ENCODE peak calls at places on chromosomes 12 and 14, in four cellular contexts. K is AG04450, B is Panc1, T is fibroblast of mammary gland. A is an unnamed sample.

GRCh38 chr12:49783917-49784676 is 42.7 kb downstream of the TMBIM6 start:
- DNase-seq in K (peak; percentile 80), B (no peak), T (peak; percentile 91), A (no peak)

GRCh38 chr12:76569685-76570604 is 10.4 kb upstream of the OSBPL8 start:
- DNase-seq in K (no peak), B (no peak), T (no peak), A (no peak)

GRCh38 chr12:51371295-51371953 is 19.8 kb downstream of the GALNT6 start:
- DNase-seq in K (peak; percentile 90), B (peak; percentile 89), T (peak; percentile 97), A (no peak)

GRCh38 chr14:104171029-104171697 is 32.8 kb downstream of the KIF26A start:
- DNase-seq in K (no peak), B (no peak), T (no peak), A (no peak)

GRCh38 chr12:30134229-30134628 is 350.5 kb upstream of the TMTC1 start:
- DNase-seq in K (no peak), B (peak; percentile 7), T (no peak), A (no peak)

GRCh38 chr12:69900720-69901131 is 75.7 kb downstream of the MYRFL start:
- DNase-seq in K (no peak), B (no peak), T (peak; percentile 67), A (peak; percentile 49)

GRCh38 chr14:52547526-52547925 is 4.8 kb downstream of the TXNDC16 start:
- DNase-seq in K (no peak), B (no peak), T (no peak), A (no peak)

GRCh38 chr12:133129368-133130037 is 571 bp downstream of the ZNF891 start:
- DNase-seq in K (no peak), B (no peak), T (peak; percentile 42), A (no peak)

GRCh38 chr12:7078163-7078562 is 14.1 kb downstream of the C1R start:
- DNase-seq in K (no peak), B (no peak), T (no peak), A (no peak)

GRCh38 chr14:63492391-63492790 is 50.8 kb downstream of the PPP2R5E start:
- DNase-seq in K (no peak), B (no peak), T (peak; percentile 65), A (no peak)

DNA sequence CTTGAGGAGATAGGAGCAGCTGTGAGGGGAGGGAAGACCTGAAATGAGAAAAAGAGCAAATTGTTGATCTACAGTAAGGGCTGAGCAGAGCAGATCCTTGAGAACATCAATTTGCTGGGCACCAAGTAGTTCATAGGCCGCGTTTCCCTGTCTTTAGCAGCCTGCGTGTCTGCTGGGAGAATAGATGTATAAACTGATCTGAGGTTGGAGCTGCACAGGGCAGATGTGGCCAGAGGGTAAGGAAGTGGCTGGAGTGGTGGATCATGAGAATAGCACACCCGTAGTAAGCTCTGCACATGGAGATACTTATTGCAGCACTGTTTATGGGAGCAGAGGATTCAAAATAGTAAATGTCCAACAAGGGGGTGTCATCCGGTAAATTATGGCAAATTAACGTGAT is 44.4 kb downstream of the NTF3 start:
- DNase-seq in K (no peak), B (no peak), T (no peak), A (no peak)
- TF ChIP-seq CTCF in K (no peak), B (no peak), T (no peak), A (no peak)

GRCh38 chr12:111311011-111311410 is 57.9 kb downstream of the PHETA1 start:
- DNase-seq in K (no peak), B (no peak), T (no peak), A (no peak)

GRCh38 chr12:111310076-111310870 is 58.6 kb downstream of the PHETA1 start:
- DNase-seq in K (no peak), B (no peak), T (no peak), A (no peak)

GRCh38 chr12:111312016-111312415 is 56.9 kb downstream of the PHETA1 start:
- DNase-seq in K (no peak), B (no peak), T (no peak), A (no peak)

GRCh38 chr12:111308473-111308872 is 60.4 kb downstream of the PHETA1 start:
- DNase-seq in K (no peak), B (no peak), T (no peak), A (no peak)

GRCh38 chr12:111309584-111309983 is 59.3 kb downstream of the PHETA1 start:
- DNase-seq in K (no peak), B (no peak), T (no peak), A (no peak)
- TF ChIP-seq CTCF in K (no peak), B (no peak), T (no peak), A (no peak)

DNA sequence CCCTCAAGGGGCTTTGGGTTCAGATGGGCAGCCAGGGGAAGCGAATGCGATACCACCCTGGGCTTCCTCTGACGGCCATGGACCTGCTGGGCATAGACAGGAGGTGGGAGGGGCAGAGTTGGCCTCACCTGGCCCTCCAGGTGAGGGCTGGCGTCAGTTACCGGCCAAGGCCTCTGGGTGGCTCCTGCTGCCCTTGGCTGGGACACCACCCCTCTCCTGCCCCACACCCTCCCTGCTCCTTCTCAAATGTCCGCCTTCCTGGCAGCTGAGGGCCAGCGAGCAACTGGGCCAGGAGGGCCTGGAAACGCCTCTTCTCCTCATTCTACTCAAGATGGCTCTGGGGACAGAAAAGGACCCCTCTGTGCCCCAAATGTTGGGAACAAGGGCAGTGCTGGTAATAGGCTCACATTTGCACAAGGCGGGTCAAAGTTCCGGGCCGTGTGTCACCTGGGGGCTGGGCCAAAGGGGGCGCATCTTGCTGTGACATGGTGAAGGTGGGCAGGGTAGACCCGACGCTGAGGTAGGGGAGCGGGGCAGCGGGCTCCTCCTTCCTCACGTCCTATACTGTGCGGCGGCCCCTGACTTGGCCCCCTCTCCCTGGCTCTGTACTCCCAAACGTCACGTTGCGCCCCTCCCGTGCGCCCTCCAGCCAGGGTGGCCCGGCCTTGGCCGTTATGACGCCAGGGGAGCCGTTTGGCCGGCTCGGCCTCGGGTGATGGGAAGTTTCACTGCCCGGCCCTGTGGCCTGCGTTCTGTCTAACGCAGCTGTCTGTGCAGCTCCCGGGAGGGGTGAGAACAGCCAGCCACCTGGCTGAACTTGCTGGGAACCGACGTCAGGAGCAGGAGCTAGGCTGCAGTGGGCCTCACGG is 18.1 kb upstream of the DLK1 start:
- DNase-seq in K (no peak), B (no peak), T (peak; percentile 41), A (no peak)
- TF ChIP-seq CTCF in K (no peak), B (no peak), T (no peak), A (no peak)

GRCh38 chr12:46383654-46384450 is 11.3 kb upstream of the SLC38A2 start:
- DNase-seq in K (peak; percentile 95), B (no peak), T (peak; percentile 96), A (peak; percentile 55)
- TF ChIP-seq CTCF in K (no peak), B (peak; percentile 8), T (no peak), A (no peak)

GRCh38 chr14:70047598-70048312 is 141.0 kb downstream of the SLC8A3 start:
- DNase-seq in K (no peak), B (no peak), T (no peak), A (no peak)

GRCh38 chr14:70045296-70045695 is 143.5 kb downstream of the SLC8A3 start:
- DNase-seq in K (no peak), B (no peak), T (peak; percentile 22), A (no peak)

GRCh38 chr14:70048313-70048654 is 140.5 kb downstream of the SLC8A3 start:
- DNase-seq in K (no peak), B (no peak), T (no peak), A (no peak)

DNA sequence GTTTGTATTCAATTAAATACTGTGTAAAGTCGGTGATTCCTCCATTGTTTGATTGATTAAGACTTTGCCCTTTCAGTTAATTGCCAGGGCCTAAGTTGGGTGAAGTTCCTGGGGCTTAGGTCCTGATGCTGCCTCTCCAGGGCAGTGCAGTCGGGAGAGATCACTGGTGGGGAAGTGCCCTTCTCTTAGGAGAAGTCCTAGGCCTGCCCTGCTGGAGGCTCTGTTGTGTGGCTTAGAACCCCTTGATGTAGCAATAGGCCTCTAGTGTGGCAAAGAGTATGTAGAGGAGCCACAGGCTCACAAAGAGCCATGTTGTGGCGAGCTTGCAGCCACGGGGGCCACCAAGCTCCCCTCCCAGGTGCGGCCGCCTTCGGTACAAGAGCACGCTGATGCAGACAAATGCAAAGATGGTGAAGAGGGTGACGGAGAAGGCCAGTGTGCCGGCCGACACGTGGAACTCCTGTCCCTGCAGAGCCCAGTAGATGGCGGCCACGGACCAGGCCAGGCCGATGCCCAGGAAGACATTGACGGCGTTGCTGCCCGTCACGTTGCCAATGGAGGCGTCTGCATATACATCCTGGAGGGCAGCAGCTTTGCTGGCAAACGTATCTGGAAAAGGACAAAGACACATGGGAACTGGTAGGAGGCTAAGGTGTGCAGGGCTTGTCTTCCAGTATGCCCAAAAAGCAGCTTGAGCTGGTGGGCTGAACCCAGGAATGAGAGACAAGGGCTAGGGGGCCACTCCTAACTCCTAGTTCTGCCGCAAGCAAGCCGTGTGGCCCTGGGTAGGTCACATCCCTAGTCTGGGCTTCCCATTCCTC is 142.8 kb downstream of the SLC8A3 start:
- DNase-seq in K (peak; percentile 13), B (no peak), T (peak; percentile 50), A (no peak)
- TF ChIP-seq CTCF in K (peak; percentile 68), B (peak; percentile 85), T (peak; percentile 60), A (no peak)

DNA sequence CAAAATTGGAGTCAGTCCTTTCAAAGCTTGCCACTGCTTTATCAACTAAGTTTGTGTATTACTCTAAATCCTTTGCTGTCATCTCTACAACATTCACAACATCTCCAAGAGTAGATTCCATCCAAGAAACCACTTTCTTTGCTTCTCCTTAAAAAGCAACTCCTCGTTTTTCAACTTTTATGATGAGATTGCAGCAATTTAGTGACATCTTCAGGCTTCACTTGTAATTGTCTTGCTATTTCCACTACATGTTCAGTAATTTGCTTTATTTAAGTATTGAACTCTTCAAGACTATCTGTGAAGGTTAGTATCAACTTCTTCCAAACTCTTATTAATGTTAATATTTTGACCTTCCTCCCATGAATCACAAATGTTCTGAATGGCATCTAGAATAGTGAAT is 747.9 kb downstream of the TMTC2 start:
- DNase-seq in K (no peak), B (no peak), T (no peak), A (no peak)
- TF ChIP-seq CTCF in K (no peak), B (no peak), T (no peak), A (no peak)

GRCh38 chr14:30214456-30215090 is 286.9 kb upstream of the PRKD1 start:
- DNase-seq in K (peak; percentile 59), B (no peak), T (peak; percentile 89), A (no peak)
- TF ChIP-seq CTCF in K (peak; percentile 74), B (peak; percentile 54), T (peak; percentile 71), A (no peak)

DNA sequence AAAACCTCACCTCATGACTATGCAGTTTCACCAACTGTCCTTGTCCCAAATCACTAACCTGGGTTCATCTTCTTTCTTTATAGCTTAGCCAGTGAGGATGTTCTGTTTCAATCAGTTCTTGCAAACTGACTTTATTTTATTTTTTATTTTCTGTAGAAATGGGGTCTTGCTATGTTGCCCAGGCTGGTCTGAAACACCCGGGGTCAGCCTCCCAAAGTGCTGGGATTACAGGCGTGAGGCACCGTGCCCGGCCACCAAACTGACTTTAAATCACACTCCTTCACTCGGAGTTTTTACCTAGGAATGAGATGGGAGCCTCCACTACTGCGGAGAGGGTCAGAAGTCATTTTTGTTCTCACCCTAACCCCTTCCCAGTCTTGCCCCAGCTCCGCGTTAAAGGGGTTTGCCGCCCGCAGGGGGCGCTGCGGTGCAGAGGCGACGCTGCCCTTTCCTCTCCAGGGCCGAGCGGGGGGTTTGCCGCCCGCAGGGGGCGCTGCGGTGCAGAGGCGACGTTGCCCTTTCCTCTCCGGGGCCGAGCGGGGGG is 7.0 kb upstream of the B4GALNT3 start:
- DNase-seq in K (no peak), B (no peak), T (no peak), A (peak; percentile 23)
- TF ChIP-seq CTCF in K (peak; percentile 15), B (peak; percentile 33), T (no peak), A (no peak)